ENCODE peak calls at places on chromosomes 2 and 18, in six cellular contexts. V is K562, X is HCT116, A is neural progenitor cell, B is breast epithelium, T is psoas muscle. Q is an unnamed sample.

GRCh38 chr2:217936952-217937351 is 65.8 kb downstream of the TNS1 start:
- DNase-seq in V (no peak), T (no peak), A (no peak), X (no peak), B (no peak), Q (no peak)

GRCh38 chr2:217054791-217055190 is 194.9 kb upstream of the TNP1 start:
- DNase-seq in V (no peak), X (no peak), T (no peak), A (no peak), B (no peak), Q (no peak)

GRCh38 chr2:8837795-8838140 is 355 bp upstream of the KIDINS220 start:
- DNase-seq in T (no peak), A (no peak), V (no peak), B (no peak), X (no peak), Q (no peak)

GRCh38 chr18:79440316-79440715 is 44.6 kb downstream of the NFATC1 start:
- DNase-seq in X (no peak), B (no peak), V (no peak), A (no peak), T (no peak), Q (no peak)

GRCh38 chr2:39247512-39247911 is 3.7 kb upstream of the CDKL4 start:
- DNase-seq in B (no peak), X (no peak), V (no peak), T (no peak), A (no peak), Q (no peak)

GRCh38 chr18:21747764-21748693 is 7.4 kb downstream of the MIB1 start:
- DNase-seq in V (no peak), X (no peak), T (no peak), B (no peak), A (no peak), Q (no peak)

GRCh38 chr2:15633971-15634346 is 42.3 kb downstream of the DDX1 start:
- DNase-seq in V (no peak), B (no peak), T (no peak), A (no peak), X (no peak), Q (no peak)

GRCh38 chr2:50491541-50492114 is 540.3 kb downstream of the NRXN1 start:
- DNase-seq in V (peak; percentile 33), B (no peak), X (peak; percentile 12), T (no peak), A (peak; percentile 33), Q (peak; percentile 58)

GRCh38 chr2:23689891-23690290 is 237.0 kb downstream of the ATAD2B start:
- DNase-seq in X (no peak), A (peak; percentile 33), V (no peak), B (no peak), T (peak; percentile 4), Q (no peak)

GRCh38 chr18:40159141-40160017 is 1795.7 kb upstream of the PIK3C3 start:
- DNase-seq in V (peak; percentile 13), T (no peak), X (peak; percentile 16), A (peak; percentile 55), B (no peak), Q (peak; percentile 78)

GRCh38 chr2:120448961-120449421 is 103.1 kb downstream of the INHBB start:
- DNase-seq in X (no peak), B (no peak), A (no peak), V (no peak), T (no peak), Q (no peak)

GRCh38 chr2:55838653-55839052 is 84.9 kb downstream of the EFEMP1 start:
- DNase-seq in B (no peak), V (no peak), T (no peak), X (no peak), A (no peak), Q (no peak)

GRCh38 chr2:217666338-217666737 is 336.5 kb downstream of the TNS1 start:
- DNase-seq in A (no peak), B (no peak), X (no peak), T (no peak), V (no peak), Q (no peak)

GRCh38 chr18:25223211-25223610 is 128.8 kb downstream of the ZNF521 start:
- DNase-seq in V (peak; percentile 72), B (no peak), X (no peak), T (no peak), A (peak; percentile 60), Q (no peak)

GRCh38 chr18:3061581-3062416 is 48.9 kb upstream of the LPIN2 start:
- DNase-seq in A (no peak), T (no peak), X (no peak), B (no peak), V (no peak), Q (no peak)

GRCh38 chr2:7111626-7112025 is 194.4 kb downstream of the RNF144A start:
- DNase-seq in V (no peak), A (peak; percentile 23), B (no peak), T (no peak), X (no peak), Q (no peak)

GRCh38 chr2:205748660-205749059 is 66.4 kb downstream of the NRP2 start:
- DNase-seq in A (no peak), X (no peak), V (no peak), T (no peak), B (no peak), Q (no peak)

GRCh38 chr2:28976584-28976983 is 4.5 kb upstream of the TOGARAM2 start:
- DNase-seq in B (no peak), V (no peak), A (no peak), X (no peak), T (no peak), Q (peak; percentile 55)

GRCh38 chr2:52340185-52340584 is 1308.3 kb upstream of the NRXN1 start:
- DNase-seq in B (no peak), T (no peak), X (no peak), A (peak; percentile 24), V (no peak), Q (no peak)
- TF ChIP-seq CTCF in B (no peak), T (no peak), X (no peak), A (no peak), V (no peak), Q (no peak)

DNA sequence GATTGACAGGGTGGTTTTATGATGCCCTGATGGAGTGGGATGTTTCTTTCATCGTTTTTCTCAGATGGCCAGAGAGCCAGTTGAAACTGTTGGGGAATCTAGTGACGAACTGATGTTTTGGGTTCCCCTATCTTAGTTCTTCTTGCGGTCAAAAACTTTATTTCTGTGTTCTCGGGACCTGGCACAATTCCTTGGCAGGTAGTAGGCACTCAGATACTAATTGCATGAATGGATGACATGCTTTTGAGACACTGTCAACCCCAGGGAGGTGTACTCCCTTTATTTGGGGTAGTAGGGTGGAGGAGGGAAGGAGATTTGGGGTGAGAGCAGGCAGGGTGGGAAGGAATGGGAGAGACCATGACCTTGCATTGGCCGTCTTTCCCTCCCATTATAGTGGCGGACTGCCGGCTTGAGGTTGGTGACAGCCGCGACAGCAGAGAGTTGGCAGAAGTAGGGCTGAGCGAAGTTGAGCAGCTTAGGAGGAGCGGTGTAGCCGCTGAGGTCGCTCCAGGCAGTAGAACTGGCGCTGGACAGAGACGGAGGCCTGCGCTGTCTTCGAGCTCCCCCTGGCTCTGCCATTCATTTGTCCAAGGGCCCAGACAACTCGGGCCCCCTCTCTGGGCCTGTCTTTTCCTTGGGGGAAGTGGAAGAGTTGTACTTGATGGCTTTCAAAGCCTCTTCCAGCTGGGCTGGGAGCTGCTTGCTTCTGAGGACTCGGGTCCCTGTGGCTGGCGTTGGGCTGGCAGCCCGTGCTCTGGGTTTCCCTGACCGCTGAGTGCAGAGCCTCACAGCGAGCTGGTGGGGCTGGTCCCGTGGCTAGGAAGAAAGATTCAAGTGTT is 2.6 kb downstream of the TET3 start:
- DNase-seq in A (peak; percentile 54), T (no peak), B (peak; percentile 61), X (no peak), V (peak; percentile 78), Q (peak; percentile 63)
- H3K4me3 ChIP-seq in A (no peak overlapping the region), T (peak overlapping the region; percentile 78), B (peak overlapping the region; percentile 54), X (no peak overlapping the region), V (peak overlapping the region; percentile 38), Q (peak overlapping the region; percentile 6)

GRCh38 chr2:220394433-220394832 is 767.0 kb downstream of the SLC4A3 start:
- DNase-seq in B (no peak), V (no peak), X (no peak), A (no peak), T (no peak), Q (peak; percentile 89)

GRCh38 chr2:220393717-220394116 is 766.3 kb downstream of the SLC4A3 start:
- DNase-seq in V (no peak), A (no peak), B (no peak), T (no peak), X (no peak), Q (no peak)

GRCh38 chr2:220396287-220396686 is 768.9 kb downstream of the SLC4A3 start:
- DNase-seq in V (no peak), B (no peak), T (no peak), X (no peak), A (no peak), Q (peak; percentile 82)
- TF ChIP-seq CTCF in V (no peak), B (no peak), T (no peak), X (no peak), A (no peak), Q (no peak)

GRCh38 chr2:233013027-233013461 is at the start of gene NGEF:
- DNase-seq in T (no peak), A (no peak), V (no peak), X (no peak), B (peak; percentile 42), Q (no peak)
- H3K4me3 ChIP-seq in T (no peak within 1 kb of the TSS), A (no peak within 1 kb of the TSS), V (no peak within 1 kb of the TSS), X (no peak within 1 kb of the TSS), B (no peak within 1 kb of the TSS), Q (no peak within 1 kb of the TSS)

DNA sequence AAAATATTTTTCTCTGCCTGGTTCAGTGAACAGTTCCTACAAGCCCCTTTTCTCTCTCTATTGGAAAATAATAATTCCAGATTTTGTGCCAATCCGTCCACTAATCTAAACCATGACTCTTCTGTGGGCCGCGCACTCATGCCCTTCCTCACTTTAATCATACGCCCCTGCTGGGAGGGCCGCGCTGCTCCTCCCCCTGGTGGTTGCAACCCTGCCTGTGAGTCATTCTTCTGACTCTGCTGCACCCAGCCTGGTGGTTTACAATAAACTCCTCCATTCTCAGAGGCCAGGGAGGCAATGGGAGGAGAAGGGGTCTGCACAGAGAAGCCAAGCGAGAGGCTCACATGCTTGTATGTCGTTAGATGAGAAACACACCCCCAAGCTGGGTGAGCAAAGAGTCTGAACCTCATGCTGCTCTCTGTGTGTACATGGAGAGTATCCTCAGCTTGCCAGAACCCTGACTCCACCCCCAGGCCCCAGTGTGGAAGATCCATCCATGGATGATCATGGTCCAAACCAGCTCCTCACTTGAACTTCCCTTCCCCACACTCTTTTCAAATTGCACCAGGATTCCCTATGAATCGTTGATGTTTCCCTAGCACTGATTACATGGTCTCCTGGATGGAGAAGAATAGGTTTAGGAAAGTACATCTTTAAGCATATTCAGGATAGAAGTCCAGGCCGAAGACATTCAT is 228.9 kb downstream of the ANKRD30B start:
- DNase-seq in X (no peak), T (no peak), B (no peak), V (no peak), A (no peak), Q (no peak)
- TF ChIP-seq CTCF in X (no peak), T (no peak), B (no peak), V (no peak), A (no peak), Q (no peak)

GRCh38 chr18:55586841-55587240 is 1.2 kb downstream of the TCF4 start:
- DNase-seq in V (no peak), T (no peak), A (peak; percentile 47), X (no peak), B (no peak), Q (peak; percentile 66)
- H3K4me3 ChIP-seq in V (peak overlapping the region; percentile 63), T (peak overlapping the region; percentile 84), A (peak overlapping the region; percentile 90), X (no peak overlapping the region), B (peak overlapping the region; percentile 75), Q (peak overlapping the region; percentile 69)

DNA sequence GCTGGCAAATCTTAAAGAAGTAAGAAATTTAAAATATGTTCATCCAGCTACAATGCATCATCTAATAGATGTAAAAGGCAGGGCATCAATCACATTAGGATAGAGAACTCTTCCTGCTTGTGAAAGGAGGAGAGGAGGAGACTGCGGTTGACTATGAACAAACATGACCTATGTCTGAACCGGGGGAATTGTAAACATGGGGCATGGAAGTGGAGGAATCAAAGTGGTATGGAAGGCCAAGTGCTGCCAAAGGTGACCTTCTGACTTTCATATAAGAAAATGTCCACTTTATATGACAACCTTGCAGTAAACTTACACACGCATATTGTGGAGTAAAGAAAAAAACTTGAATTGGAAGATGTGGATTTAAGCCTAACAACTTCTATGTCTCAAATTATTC is 20.0 kb upstream of the SLC8A1 start:
- DNase-seq in X (no peak), A (no peak), T (no peak), B (no peak), V (no peak), Q (no peak)
- TF ChIP-seq CTCF in X (no peak), A (no peak), T (no peak), B (no peak), V (no peak), Q (no peak)